ENCODE peak calls at places on chromosomes 6 and 20, in four cellular contexts. One of them, this sample, is unnamed.

GRCh38 chr6:135210632-135211305 is 29.7 kb downstream of the MYB start:
- ATAC-seq in GM12878: no peak
- ATAC-seq in A549: no peak
- ATAC-seq in HepG2: no peak
- ATAC-seq in this sample: no peak

GRCh38 chr6:17132967-17133366 is 31.1 kb downstream of the STMND1 start:
- ATAC-seq in GM12878: no peak
- ATAC-seq in HepG2: no peak
- ATAC-seq in A549: no peak
- ATAC-seq in this sample: no peak

GRCh38 chr6:131116755-131117360 is 18.4 kb upstream of the AKAP7 start:
- ATAC-seq in HepG2: peak; percentile 69
- ATAC-seq in GM12878: peak; percentile 83
- ATAC-seq in A549: peak; percentile 54
- ATAC-seq in this sample: no peak

GRCh38 chr6:79868098-79868722 is 79.1 kb downstream of the ELOVL4 start:
- ATAC-seq in GM12878: peak; percentile 50
- ATAC-seq in HepG2: peak; percentile 14
- ATAC-seq in A549: peak; percentile 68
- ATAC-seq in this sample: no peak

GRCh38 chr6:6699741-6700367 is 111.3 kb downstream of the LY86 start:
- ATAC-seq in GM12878: no peak
- ATAC-seq in HepG2: peak; percentile 38
- ATAC-seq in A549: peak; percentile 86
- ATAC-seq in this sample: peak; percentile 82

GRCh38 chr6:134630468-134631180 is 312.7 kb upstream of the SGK1 start:
- ATAC-seq in A549: no peak
- ATAC-seq in GM12878: peak; percentile 54
- ATAC-seq in HepG2: no peak
- ATAC-seq in this sample: peak; percentile 13

GRCh38 chr20:56926501-56926900 is 297.4 kb downstream of the TFAP2C start:
- ATAC-seq in HepG2: no peak
- ATAC-seq in GM12878: no peak
- ATAC-seq in A549: no peak
- ATAC-seq in this sample: no peak

GRCh38 chr6:156808287-156808686 is 31.1 kb downstream of the ARID1B start:
- ATAC-seq in HepG2: peak; percentile 50
- ATAC-seq in GM12878: peak; percentile 80
- ATAC-seq in A549: no peak
- ATAC-seq in this sample: no peak

GRCh38 chr6:3350252-3350826 is 91.6 kb downstream of the PSMG4 start:
- ATAC-seq in A549: no peak
- ATAC-seq in HepG2: no peak
- ATAC-seq in GM12878: no peak
- ATAC-seq in this sample: no peak

GRCh38 chr20:64160118-64160517 is 4.1 kb upstream of the MYT1 start:
- ATAC-seq in HepG2: no peak
- ATAC-seq in A549: no peak
- ATAC-seq in GM12878: no peak
- ATAC-seq in this sample: no peak

GRCh38 chr6:25278557-25278913 is 639 bp upstream of the CARMIL1 start:
- ATAC-seq in HepG2: peak; percentile 13
- ATAC-seq in GM12878: peak; percentile 40
- ATAC-seq in A549: peak; percentile 19
- ATAC-seq in this sample: peak; percentile 4

GRCh38 chr6:28506807-28507475 is 8.7 kb downstream of the GPX6 start:
- ATAC-seq in GM12878: no peak
- ATAC-seq in HepG2: no peak
- ATAC-seq in A549: no peak
- ATAC-seq in this sample: no peak

GRCh38 chr20:49811825-49812462 is 684 bp upstream of the SLC9A8 start:
- ATAC-seq in A549: peak; percentile 37
- ATAC-seq in GM12878: peak; percentile 5
- ATAC-seq in HepG2: peak; percentile 59
- ATAC-seq in this sample: peak; percentile 10

GRCh38 chr6:147384737-147385710 is 123.5 kb upstream of the SAMD5 start:
- ATAC-seq in GM12878: peak; percentile 89
- ATAC-seq in A549: no peak
- ATAC-seq in HepG2: no peak
- ATAC-seq in this sample: no peak

GRCh38 chr6:135094403-135094821 is 39.8 kb upstream of the HBS1L start:
- ATAC-seq in HepG2: no peak
- ATAC-seq in GM12878: peak; percentile 81
- ATAC-seq in A549: no peak
- ATAC-seq in this sample: no peak

DNA sequence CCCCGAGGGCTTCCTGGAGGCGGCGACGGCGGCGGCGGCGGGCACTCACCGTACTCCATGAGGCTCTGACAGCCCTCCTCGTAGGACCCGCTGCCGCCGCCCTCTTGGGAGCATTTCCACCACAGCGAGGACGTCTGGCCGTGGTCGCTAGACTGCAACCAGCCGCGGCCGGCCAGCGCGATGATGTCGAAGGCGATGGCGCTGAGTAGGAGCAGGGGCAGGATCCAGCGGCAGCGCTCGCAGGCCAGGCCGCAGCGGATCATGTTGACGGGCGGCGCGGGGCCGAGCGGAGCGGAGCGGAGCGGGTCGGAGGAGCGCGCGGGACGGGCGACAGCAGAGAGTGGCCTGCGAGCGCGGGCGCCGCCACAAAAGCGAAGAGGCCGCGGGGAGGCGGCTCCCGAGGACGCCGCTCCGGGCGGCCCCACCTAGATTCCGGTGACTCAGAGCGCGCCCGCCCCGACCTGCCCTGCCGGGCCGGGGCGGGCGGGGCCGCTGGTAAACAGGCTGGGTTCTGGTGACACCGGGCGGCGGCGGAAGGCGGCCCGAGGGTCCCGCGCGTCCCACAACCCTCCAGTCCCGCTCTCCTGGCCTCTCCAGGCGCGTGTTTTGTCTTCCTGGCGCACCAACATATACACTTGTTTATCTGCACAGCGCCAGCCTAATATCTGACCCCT is at the start of gene PERP:
- ATAC-seq in GM12878: peak; percentile 90
- ATAC-seq in HepG2: peak; percentile 93
- ATAC-seq in A549: peak; percentile 92
- ATAC-seq in this sample: peak; percentile 94
- TF ChIP-seq EP300 in GM12878: no peak
- TF ChIP-seq EP300 in HepG2: no peak
- TF ChIP-seq EP300 in A549: no peak
- TF ChIP-seq EP300 in this sample: no peak

DNA sequence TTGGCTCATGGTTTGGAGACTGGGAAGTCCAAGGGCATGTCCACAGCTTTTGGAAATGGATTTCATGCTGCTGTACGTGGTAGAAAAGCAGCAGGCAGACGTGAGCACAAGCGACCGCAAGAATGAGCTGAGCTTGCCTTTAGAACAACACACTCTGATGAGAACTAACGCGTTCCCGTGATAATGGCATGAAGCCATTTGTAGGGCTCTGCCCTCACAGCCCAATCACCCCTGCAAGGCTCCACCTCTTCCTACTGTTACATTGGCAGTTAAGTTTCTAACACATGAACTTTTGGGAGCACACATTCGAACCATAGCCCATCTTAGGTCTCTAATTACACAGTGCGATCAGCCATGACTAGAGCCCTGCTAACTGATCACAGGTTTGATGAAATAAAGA is 107.5 kb upstream of the TMEM170B start:
- ATAC-seq in GM12878: peak; percentile 9
- ATAC-seq in HepG2: no peak
- ATAC-seq in A549: no peak
- ATAC-seq in this sample: no peak
- TF ChIP-seq EP300 in GM12878: no peak
- TF ChIP-seq EP300 in HepG2: no peak
- TF ChIP-seq EP300 in A549: no peak
- TF ChIP-seq EP300 in this sample: no peak

GRCh38 chr6:148507774-148508173 is 165.1 kb downstream of the SASH1 start:
- ATAC-seq in A549: no peak
- ATAC-seq in GM12878: no peak
- ATAC-seq in HepG2: no peak
- ATAC-seq in this sample: peak; percentile 73
- TF ChIP-seq EP300 in A549: no peak
- TF ChIP-seq EP300 in GM12878: no peak
- TF ChIP-seq EP300 in HepG2: no peak
- TF ChIP-seq EP300 in this sample: peak; percentile 71

GRCh38 chr6:91860951-91861350 is 1274.1 kb upstream of the MAP3K7 start:
- ATAC-seq in GM12878: no peak
- ATAC-seq in A549: no peak
- ATAC-seq in HepG2: no peak
- ATAC-seq in this sample: no peak

GRCh38 chr6:91868539-91869202 is 1281.8 kb upstream of the MAP3K7 start:
- ATAC-seq in HepG2: no peak
- ATAC-seq in GM12878: no peak
- ATAC-seq in A549: no peak
- ATAC-seq in this sample: no peak

GRCh38 chr6:91864911-91865310 is 1278.0 kb upstream of the MAP3K7 start:
- ATAC-seq in HepG2: no peak
- ATAC-seq in GM12878: peak; percentile 82
- ATAC-seq in A549: no peak
- ATAC-seq in this sample: no peak
- TF ChIP-seq EP300 in HepG2: no peak
- TF ChIP-seq EP300 in GM12878: no peak
- TF ChIP-seq EP300 in A549: no peak
- TF ChIP-seq EP300 in this sample: no peak

GRCh38 chr20:59122377-59122932 is 41.2 kb upstream of the ZNF831 start:
- ATAC-seq in GM12878: no peak
- ATAC-seq in HepG2: no peak
- ATAC-seq in A549: no peak
- ATAC-seq in this sample: no peak
- TF ChIP-seq EP300 in GM12878: no peak
- TF ChIP-seq EP300 in HepG2: no peak
- TF ChIP-seq EP300 in A549: no peak
- TF ChIP-seq EP300 in this sample: no peak

DNA sequence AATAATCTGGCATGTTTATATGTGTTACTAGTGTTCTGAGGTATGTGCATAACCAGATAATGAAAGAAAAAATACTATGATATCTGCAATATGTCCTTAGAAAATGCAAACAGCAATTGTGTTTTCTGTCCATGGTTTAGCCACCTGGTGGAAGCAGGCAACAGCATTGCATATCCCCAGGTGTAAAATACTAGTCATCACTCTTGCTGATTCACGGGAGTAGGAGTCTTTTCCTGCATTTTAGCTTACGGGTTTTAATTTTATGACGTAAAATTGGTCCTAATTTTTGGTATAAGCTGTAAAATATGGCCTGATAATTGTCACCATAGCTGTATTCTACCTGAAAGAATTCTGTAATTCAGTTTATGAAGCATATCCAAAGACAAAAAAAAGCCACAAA is 2.5 kb downstream of the RNF182 start:
- ATAC-seq in HepG2: no peak
- ATAC-seq in GM12878: no peak
- ATAC-seq in A549: no peak
- ATAC-seq in this sample: no peak
- TF ChIP-seq EP300 in HepG2: no peak
- TF ChIP-seq EP300 in GM12878: no peak
- TF ChIP-seq EP300 in A549: no peak
- TF ChIP-seq EP300 in this sample: no peak

GRCh38 chr6:31090973-31091364 is 21.4 kb downstream of the C6orf15 start:
- ATAC-seq in HepG2: no peak
- ATAC-seq in GM12878: no peak
- ATAC-seq in A549: no peak
- ATAC-seq in this sample: no peak

GRCh38 chr6:31086788-31087440 is 25.5 kb downstream of the C6orf15 start:
- ATAC-seq in GM12878: no peak
- ATAC-seq in HepG2: no peak
- ATAC-seq in A549: peak; percentile 34
- ATAC-seq in this sample: no peak

GRCh38 chr6:31083742-31084354 is 28.5 kb downstream of the C6orf15 start:
- ATAC-seq in HepG2: peak; percentile 56
- ATAC-seq in GM12878: peak; percentile 76
- ATAC-seq in A549: peak; percentile 64
- ATAC-seq in this sample: no peak

GRCh38 chr6:31090275-31090972 is 22.0 kb downstream of the C6orf15 start:
- ATAC-seq in GM12878: no peak
- ATAC-seq in A549: no peak
- ATAC-seq in HepG2: no peak
- ATAC-seq in this sample: no peak

GRCh38 chr6:31087494-31088089 is 24.8 kb downstream of the C6orf15 start:
- ATAC-seq in A549: peak; percentile 98
- ATAC-seq in GM12878: peak; percentile 98
- ATAC-seq in HepG2: peak; percentile 95
- ATAC-seq in this sample: peak; percentile 94
- TF ChIP-seq EP300 in A549: no peak
- TF ChIP-seq EP300 in GM12878: no peak
- TF ChIP-seq EP300 in HepG2: no peak
- TF ChIP-seq EP300 in this sample: no peak

GRCh38 chr20:13638496-13639477 is at the start of gene TASP1:
- ATAC-seq in GM12878: peak; percentile 100
- ATAC-seq in HepG2: peak; percentile 100
- ATAC-seq in A549: peak; percentile 100
- ATAC-seq in this sample: peak; percentile 100
- TF ChIP-seq EP300 in GM12878: no peak
- TF ChIP-seq EP300 in HepG2: no peak
- TF ChIP-seq EP300 in A549: no peak
- TF ChIP-seq EP300 in this sample: no peak